ENCODE peak calls at places on chromosome 6, in four cellular contexts. One of them, this sample, is unnamed.

GRCh38 chr6:30446259-30446658 is 43.0 kb upstream of the HLA-E start:
- DNase-seq in Calu3: no peak
- DNase-seq in G401: no peak
- DNase-seq in fibroblast of lung: no peak
- DNase-seq in this sample: no peak

GRCh38 chr6:7671076-7671475 is 54.8 kb upstream of the BMP6 start:
- DNase-seq in Calu3: no peak
- DNase-seq in fibroblast of lung: peak; percentile 35
- DNase-seq in G401: no peak
- DNase-seq in this sample: no peak

GRCh38 chr6:168601101-168601500 is 160.1 kb downstream of the SMOC2 start:
- DNase-seq in Calu3: no peak
- DNase-seq in G401: no peak
- DNase-seq in fibroblast of lung: no peak
- DNase-seq in this sample: no peak

GRCh38 chr6:85044336-85044735 is 279.9 kb upstream of the TBX18 start:
- DNase-seq in fibroblast of lung: no peak
- DNase-seq in G401: no peak
- DNase-seq in Calu3: no peak
- DNase-seq in this sample: no peak

GRCh38 chr6:158053377-158054313 is 72.0 kb downstream of the SYNJ2 start:
- DNase-seq in fibroblast of lung: no peak
- DNase-seq in Calu3: no peak
- DNase-seq in G401: no peak
- DNase-seq in this sample: no peak

GRCh38 chr6:164569503-164569902 is 739.9 kb downstream of the C6orf118 start:
- DNase-seq in G401: no peak
- DNase-seq in Calu3: no peak
- DNase-seq in fibroblast of lung: no peak
- DNase-seq in this sample: no peak

GRCh38 chr6:5202206-5202605 is 58.5 kb downstream of the LYRM4 start:
- DNase-seq in Calu3: no peak
- DNase-seq in G401: no peak
- DNase-seq in fibroblast of lung: no peak
- DNase-seq in this sample: no peak

GRCh38 chr6:89564752-89565427 is 73.7 kb downstream of the LYRM2 start:
- DNase-seq in Calu3: no peak
- DNase-seq in G401: peak; percentile 40
- DNase-seq in fibroblast of lung: peak; percentile 53
- DNase-seq in this sample: no peak

This sample was measured in endothelial cell of umbilical vein.